ENCODE peak calls at places on chromosomes 2 and 18, in five cellular contexts. Z is right cardiac atrium, N is body of pancreas, Y is aorta, W is transverse colon. B is an unnamed sample.

GRCh38 chr2:165283342-165283741 is 44.1 kb downstream of the SCN2A start:
- DNase-seq in W (no peak), Y (no peak), N (no peak), Z (no peak), B (no peak)

GRCh38 chr18:39435986-39436385 is 1870.4 kb upstream of the CELF4 start:
- DNase-seq in Y (no peak), Z (no peak), W (no peak), N (no peak), B (no peak)

GRCh38 chr2:169095631-169096105 is 26.3 kb downstream of the DHRS9 start:
- DNase-seq in Y (no peak), Z (no peak), N (peak; percentile 16), W (no peak), B (no peak)

GRCh38 chr18:69727912-69728572 is 219.6 kb downstream of the CD226 start:
- DNase-seq in Y (no peak), Z (no peak), N (no peak), W (no peak), B (no peak)

GRCh38 chr18:10015941-10016819 is 102.4 kb downstream of the VAPA start:
- DNase-seq in N (no peak), Z (no peak), Y (no peak), W (no peak), B (no peak)

GRCh38 chr2:85791704-85792565 is 38.1 kb downstream of the ATOH8 start:
- DNase-seq in N (no peak), Y (peak; percentile 79), W (peak; percentile 8), Z (peak; percentile 64), B (no peak)

GRCh38 chr2:29196792-29197788 is 81.9 kb downstream of the CLIP4 start:
- DNase-seq in N (peak; percentile 72), W (peak; percentile 75), Z (peak; percentile 75), Y (peak; percentile 83), B (peak; percentile 75)

GRCh38 chr2:58834404-58834803 is 593.3 kb upstream of the FANCL start:
- DNase-seq in Z (peak; percentile 25), W (no peak), N (no peak), Y (no peak), B (no peak)

GRCh38 chr2:162164802-162165201 is 12.8 kb upstream of the GCG start:
- DNase-seq in Y (no peak), W (no peak), N (no peak), Z (no peak), B (no peak)

DNA sequence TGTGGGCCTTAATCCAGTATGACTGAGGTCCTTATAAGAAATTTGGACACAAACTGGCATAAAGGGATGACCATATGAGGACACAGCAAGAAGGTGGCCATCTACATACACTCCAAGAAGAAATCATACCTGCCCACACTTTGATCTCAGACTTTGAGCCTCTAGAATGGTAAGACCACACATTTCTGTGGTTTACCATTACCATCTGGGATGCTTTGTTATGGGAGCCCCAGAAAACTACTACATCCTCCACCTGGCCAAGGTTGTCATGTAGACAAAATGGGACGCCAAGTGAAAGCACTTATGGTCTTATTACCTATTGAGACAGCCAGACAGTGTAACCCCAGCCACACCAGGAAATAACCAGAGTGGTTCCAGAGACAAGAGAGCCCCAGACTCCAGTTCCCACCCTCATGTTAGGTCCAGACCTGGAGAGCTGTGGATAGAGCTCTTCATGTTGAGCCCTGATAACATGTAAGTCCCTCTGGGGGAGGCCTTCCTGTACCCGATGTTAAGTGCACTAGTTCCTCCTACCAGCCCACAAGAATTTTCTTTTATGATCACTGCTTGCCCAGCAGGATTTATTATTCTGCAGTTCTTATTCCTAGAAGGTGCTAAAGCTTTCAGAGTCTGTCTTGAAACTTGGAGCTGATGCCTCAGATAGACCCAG is 4.6 kb upstream of the ADD2 start:
- DNase-seq in Y (no peak), Z (no peak), W (no peak), N (no peak), B (no peak)
- H3K27me3 ChIP-seq in Y (no peaks in the 10 kb centered on the region), Z (no peaks in the 10 kb centered on the region), W (peaks cover 92% of the 10 kb centered on the region), N (no peaks in the 10 kb centered on the region), B (peaks cover 14% of the 10 kb centered on the region)

DNA sequence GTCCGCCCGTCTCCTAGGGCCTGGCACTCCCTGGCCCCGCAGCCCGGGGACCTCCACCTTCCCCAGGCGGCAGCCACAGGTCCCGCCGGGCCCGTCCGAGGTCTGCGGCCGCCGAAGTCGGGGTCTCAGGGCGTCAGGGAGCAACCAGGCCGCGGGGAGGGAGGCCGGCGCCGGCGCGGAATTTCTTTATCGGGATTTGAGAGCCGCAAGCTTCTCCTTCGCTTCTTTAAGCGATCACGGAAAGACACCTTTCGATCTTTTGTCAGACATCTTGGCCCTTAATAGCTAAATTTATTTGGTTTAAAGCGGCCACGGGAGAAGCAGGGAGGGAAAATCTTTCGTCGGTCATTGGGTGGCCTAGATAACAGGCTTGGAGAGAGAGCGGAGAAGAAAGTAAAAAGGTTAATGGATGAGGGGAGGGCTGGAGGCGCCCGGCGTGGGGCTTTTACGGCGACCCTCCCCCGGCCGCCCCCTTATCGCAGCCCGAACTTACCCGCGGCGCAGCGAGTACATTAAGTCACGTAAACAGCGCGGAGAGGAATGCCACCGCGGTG is 4.3 kb upstream of the GATA6 start:
- DNase-seq in Y (no peak), N (peak; percentile 14), Z (peak; percentile 69), W (no peak), B (peak; percentile 29)
- H3K4me3 ChIP-seq in Y (peak overlapping the region; percentile 81), N (peak overlapping the region; percentile 7), Z (peak overlapping the region; percentile 66), W (peak overlapping the region; percentile 86), B (peak overlapping the region; percentile 41)

DNA sequence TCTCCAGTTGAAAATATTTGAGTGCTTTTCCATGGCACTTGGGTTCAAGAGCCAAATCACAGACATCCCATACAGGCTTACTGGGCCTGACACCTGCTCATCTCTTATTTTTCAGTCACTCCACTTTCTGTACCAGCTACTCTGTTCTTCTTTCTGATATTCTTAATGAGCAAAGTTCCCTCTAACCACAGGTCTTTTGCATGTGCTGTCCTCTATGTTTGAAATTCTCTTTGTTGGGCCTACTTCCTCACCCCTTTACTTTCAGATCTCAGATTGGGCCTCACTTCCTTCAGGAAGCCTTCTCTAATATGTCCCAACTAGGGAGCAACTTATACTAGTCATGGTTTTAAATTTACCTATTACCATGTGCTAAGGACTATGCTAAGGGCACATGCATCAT is 81.8 kb upstream of the RBMS1 start:
- DNase-seq in N (no peak), W (no peak), Z (no peak), Y (no peak), B (no peak)
- H3K27me3 ChIP-seq in N (no peaks in the 10 kb centered on the region), W (no peaks in the 10 kb centered on the region), Z (no peaks in the 10 kb centered on the region), Y (no peaks in the 10 kb centered on the region), B (no peaks in the 10 kb centered on the region)

GRCh38 chr2:233075966-233076339 is 15.8 kb downstream of the INPP5D start:
- DNase-seq in W (peak; percentile 47), Z (no peak), Y (peak; percentile 1), N (no peak), B (no peak)
- H3K4me3 ChIP-seq in W (no peak overlapping the region), Z (no peak overlapping the region), Y (no peak overlapping the region), N (no peak overlapping the region), B (no peak overlapping the region)

GRCh38 chr2:120350801-120351324 is 4.9 kb downstream of the INHBB start:
- DNase-seq in Y (no peak), Z (no peak), N (no peak), W (no peak), B (no peak)
- H3K27me3 ChIP-seq in Y (no peaks in the 10 kb centered on the region), Z (no peaks in the 10 kb centered on the region), N (peaks cover 8% of the 10 kb centered on the region), W (peaks cover 43% of the 10 kb centered on the region), B (peaks cover 14% of the 10 kb centered on the region)

GRCh38 chr2:64646007-64646880 is 7.5 kb downstream of the SERTAD2 start:
- DNase-seq in N (peak; percentile 78), Z (peak; percentile 93), Y (peak; percentile 97), W (peak; percentile 92), B (peak; percentile 80)
- H3K4me3 ChIP-seq in N (no peak overlapping the region), Z (no peak overlapping the region), Y (no peak overlapping the region), W (peak overlapping the region; percentile 50), B (no peak overlapping the region)

DNA sequence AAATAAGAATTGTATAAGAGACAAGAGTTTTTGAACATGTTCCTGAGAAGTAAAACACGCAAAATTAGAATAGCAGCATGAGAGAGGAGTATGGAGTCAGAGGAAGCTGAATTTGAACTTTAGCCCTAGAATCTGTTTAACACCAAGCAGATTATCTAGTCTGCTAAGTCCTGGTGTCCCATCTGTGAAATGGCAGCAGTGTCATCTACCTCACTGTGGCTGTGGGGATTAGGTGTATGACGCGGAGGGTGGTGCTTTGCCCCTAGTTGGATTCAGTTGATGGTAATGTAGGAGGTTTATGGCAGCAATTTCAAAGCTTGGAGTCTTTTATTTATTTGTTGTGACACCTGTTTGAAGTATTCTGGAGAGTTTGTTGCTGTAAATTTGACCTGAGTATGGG is 79.2 kb downstream of the ZNF532 start:
- DNase-seq in W (no peak), Y (no peak), N (no peak), Z (no peak), B (no peak)
- H3K27me3 ChIP-seq in W (no peaks in the 10 kb centered on the region), Y (no peaks in the 10 kb centered on the region), N (no peaks in the 10 kb centered on the region), Z (no peaks in the 10 kb centered on the region), B (no peaks in the 10 kb centered on the region)

DNA sequence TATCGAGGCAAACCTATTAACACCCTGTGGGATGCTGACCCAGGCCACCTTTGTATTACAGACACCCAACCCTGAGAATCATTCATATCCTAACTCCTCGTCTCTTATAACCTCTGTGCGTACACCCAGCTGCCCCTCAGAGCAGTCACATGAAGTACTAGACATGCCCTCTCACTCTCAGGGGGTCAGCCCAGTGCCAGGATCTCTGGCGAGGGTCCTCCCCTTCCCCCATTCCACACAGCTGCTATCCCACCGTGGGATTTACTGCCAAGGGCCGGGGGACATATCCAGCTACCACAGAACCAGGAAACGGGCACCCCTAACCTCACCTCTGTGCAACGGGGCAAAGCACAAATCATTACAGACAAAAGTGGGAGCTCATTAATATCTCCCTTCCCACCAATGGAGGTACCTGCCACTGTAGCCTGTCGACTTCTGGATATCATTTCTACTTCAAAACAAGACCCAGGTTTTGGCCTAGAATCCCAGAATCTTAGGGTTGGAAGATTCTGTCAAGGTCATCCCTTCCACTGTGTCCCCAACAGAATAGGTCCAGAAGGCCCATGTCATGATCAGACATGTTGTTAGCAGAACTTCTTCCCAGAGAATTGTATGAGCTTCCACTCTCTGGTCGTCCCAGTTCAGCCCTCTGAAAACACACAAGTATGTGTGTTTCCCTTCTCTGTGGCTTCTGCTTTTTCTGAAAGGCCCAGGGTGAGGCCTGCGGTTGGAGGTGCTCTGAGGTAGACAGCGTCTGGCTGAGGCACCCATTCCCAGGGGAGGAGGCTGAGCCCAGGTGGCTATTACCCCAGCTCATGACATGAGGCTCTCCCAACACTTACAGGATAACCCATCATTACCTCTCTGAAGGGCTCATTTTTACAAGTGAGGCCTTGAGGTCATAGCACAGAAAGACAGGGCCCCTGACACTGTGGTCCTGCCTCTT is 1.7 kb downstream of the TMBIM1 start:
- DNase-seq in W (peak; percentile 58), Y (no peak), N (no peak), Z (peak; percentile 53), B (peak; percentile 44)
- H3K4me3 ChIP-seq in W (peak overlapping the region; percentile 81), Y (peak overlapping the region; percentile 94), N (peak overlapping the region; percentile 58), Z (peak overlapping the region; percentile 48), B (peak overlapping the region; percentile 12)

DNA sequence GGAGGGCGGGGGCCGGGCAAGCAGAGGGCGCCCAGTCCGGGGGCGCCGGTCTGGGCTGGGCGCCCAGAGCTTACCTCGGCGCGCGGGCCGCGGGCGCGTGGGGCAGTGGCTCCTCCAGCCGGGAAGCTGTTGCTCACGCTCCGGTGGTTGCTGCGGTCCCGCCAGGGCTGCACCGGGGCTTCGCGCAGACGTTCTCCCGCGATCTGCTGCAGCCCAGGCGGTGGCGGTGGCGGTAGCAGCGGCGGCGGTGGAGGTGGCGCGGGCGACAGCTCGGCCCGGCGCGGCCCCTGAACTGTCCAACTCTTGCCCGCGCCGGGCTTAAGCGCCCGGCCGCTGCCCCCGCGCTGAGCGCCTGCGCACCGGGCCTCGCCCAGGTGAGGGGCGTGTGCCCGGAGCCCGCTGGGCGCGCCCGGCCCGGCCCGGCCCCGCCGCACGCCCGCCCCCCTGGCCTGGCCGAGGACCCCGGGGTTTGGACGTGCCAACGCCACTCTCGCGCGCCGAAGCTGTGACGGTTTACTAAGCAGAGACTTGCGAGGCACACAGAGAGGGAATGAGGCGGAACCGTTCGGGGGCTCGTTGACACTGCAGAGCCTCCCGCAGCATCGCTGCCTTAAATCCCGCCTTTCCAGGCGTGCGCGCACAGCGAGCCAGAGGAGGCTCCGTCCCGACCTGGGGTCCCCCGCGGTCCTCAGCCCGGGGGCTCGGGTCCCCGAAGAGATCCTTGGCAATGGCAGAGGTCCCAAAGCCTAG is at the start of gene ZNF385B:
- DNase-seq in Z (peak; percentile 70), Y (peak; percentile 78), N (no peak), W (peak; percentile 11), B (no peak)
- H3K27me3 ChIP-seq in Z (no peaks in the 10 kb centered on the region), Y (peaks cover 1% of the 10 kb centered on the region), N (no peaks in the 10 kb centered on the region), W (peaks cover 74% of the 10 kb centered on the region), B (peaks cover 3% of the 10 kb centered on the region)

B was measured in small intestine.